ENCODE peak calls at places on chromosomes 11 and 22, in nine cellular contexts. K is adipocyte; Q is fibroblast of lung; X is osteoblast; F is Karpas-422; A is esophagus muscularis mucosa; D is neural progenitor cell; C is effector memory CD4-positive, alpha-beta T cell; T is CD8-positive, alpha-beta memory T cell. B is an unnamed sample.
A peak's percentile ranks its signal among the peaks of the same experiment; 100 is the strongest.

GRCh38 chr11:94725071-94725470 is 43.1 kb upstream of the AMOTL1 start:
- DNase-seq in K (no peak), Q (no peak), X (no peak), F (no peak), A (peak; percentile 50), D (no peak), C (no peak), T (no peak), B (no peak)

GRCh38 chr11:45765836-45766235 is 39.1 kb upstream of the SLC35C1 start:
- DNase-seq in K (no peak), Q (no peak), X (no peak), F (no peak), A (no peak), D (no peak), C (no peak), T (no peak), B (no peak)

GRCh38 chr22:22418957-22419356 is 89.6 kb downstream of the ZNF280B start:
- DNase-seq in K (no peak), Q (no peak), X (no peak), F (no peak), A (no peak), D (no peak), C (no peak), T (no peak), B (no peak)

GRCh38 chr22:49823289-49824045 is 4.2 kb downstream of the BRD1 start:
- DNase-seq in K (no peak), Q (no peak), X (peak; percentile 27), F (no peak), A (no peak), D (no peak), C (no peak), T (no peak), B (no peak)

GRCh38 chr11:130383363-130384168 is 44.8 kb downstream of the ADAMTS8 start:
- DNase-seq in K (peak; percentile 83), Q (peak; percentile 100), X (peak; percentile 77), F (no peak), A (no peak), D (no peak), C (no peak), T (no peak), B (no peak)

GRCh38 chr11:6129634-6130033 is 22.1 kb downstream of the OR56B4 start:
- DNase-seq in K (no peak), Q (no peak), X (no peak), F (no peak), A (no peak), D (no peak), C (no peak), T (no peak), B (no peak)

GRCh38 chr11:74257934-74258553 is 53.4 kb downstream of the P4HA3 start:
- DNase-seq in K (peak; percentile 57), Q (peak; percentile 61), X (peak; percentile 89), F (no peak), A (peak; percentile 91), D (no peak), C (no peak), T (no peak), B (no peak)

GRCh38 chr11:132604446-132604845 is 927.9 kb downstream of the OPCML start:
- DNase-seq in K (peak; percentile 52), Q (peak; percentile 89), X (peak; percentile 23), F (no peak), A (no peak), D (no peak), C (no peak), T (no peak), B (no peak)

GRCh38 chr11:66443602-66444001 is 5.0 kb upstream of the MRPL11 start:
- DNase-seq in K (peak; percentile 78), Q (peak; percentile 60), X (peak; percentile 95), F (peak; percentile 38), A (no peak), D (no peak), C (no peak), T (no peak), B (no peak)

GRCh38 chr11:61335355-61335710 is 2.3 kb downstream of the TKFC start:
- DNase-seq in K (no peak), Q (no peak), X (peak; percentile 86), F (peak; percentile 45), A (no peak), D (no peak), C (no peak), T (no peak), B (no peak)

GRCh38 chr11:61337706-61338268 is 4.8 kb downstream of the TKFC start:
- DNase-seq in K (no peak), Q (no peak), X (peak; percentile 23), F (no peak), A (no peak), D (no peak), C (no peak), T (no peak), B (no peak)

GRCh38 chr11:61334434-61335354 is 1.7 kb downstream of the TKFC start:
- DNase-seq in K (peak; percentile 24), Q (peak; percentile 56), X (peak; percentile 96), F (peak; percentile 41), A (no peak), D (no peak), C (no peak), T (no peak), B (no peak)

GRCh38 chr11:61333638-61334433 is 808 bp downstream of the TKFC start:
- DNase-seq in K (no peak), Q (no peak), X (peak; percentile 43), F (peak; percentile 60), A (no peak), D (no peak), C (no peak), T (no peak), B (no peak)

DNA sequence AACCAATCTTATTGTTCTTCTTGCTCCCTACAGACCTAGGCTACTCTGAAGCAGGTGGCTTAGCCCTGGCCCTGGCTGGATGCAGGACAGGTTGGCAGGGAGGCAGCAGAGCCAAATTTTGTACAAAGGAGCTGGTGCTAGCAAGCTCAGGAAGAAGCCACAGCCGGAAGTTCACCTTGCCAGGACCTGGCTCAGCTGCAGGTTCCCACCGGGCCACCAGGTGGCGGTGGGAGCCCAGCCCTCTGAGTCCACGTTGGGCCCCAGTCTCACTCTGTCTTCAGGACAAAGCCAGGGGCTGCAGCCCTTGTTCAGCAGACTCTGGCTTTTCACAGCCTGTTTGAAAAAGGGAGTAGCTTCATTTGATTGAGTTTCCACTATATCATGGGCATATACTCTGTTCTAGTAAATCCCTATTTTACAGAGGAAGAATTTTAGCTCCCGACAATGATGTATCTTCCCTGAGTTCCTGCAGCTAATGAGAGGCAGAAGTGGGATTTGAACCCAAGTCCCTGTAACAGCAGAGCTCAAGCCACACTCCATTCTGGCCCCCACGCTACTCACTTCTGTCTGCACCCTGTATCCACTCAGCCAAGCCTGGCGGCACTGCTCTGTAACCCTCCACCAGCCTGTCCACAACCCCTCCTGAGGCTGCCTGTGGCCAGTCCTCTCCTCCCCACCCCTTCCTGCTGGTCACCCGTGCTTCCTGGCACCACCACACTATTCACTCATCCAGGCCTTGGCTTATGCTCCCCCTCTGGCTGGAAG is 3.3 kb downstream of the TKFC start:
- DNase-seq in K (peak; percentile 89), Q (peak; percentile 65), X (peak; percentile 98), F (peak; percentile 95), A (peak; percentile 93), D (peak; percentile 92), C (peak; percentile 69), T (peak; percentile 86), B (peak; percentile 87)
- H3K36me3 ChIP-seq in K (no peaks in the 10 kb centered on the region), Q (peaks cover 1% of the 10 kb centered on the region), X (peaks cover 4% of the 10 kb centered on the region), F (no peaks in the 10 kb centered on the region), A (peaks cover 16% of the 10 kb centered on the region), D (no peaks in the 10 kb centered on the region), C (peaks cover 3% of the 10 kb centered on the region), T (no peaks in the 10 kb centered on the region), B (no peaks in the 10 kb centered on the region)

DNA sequence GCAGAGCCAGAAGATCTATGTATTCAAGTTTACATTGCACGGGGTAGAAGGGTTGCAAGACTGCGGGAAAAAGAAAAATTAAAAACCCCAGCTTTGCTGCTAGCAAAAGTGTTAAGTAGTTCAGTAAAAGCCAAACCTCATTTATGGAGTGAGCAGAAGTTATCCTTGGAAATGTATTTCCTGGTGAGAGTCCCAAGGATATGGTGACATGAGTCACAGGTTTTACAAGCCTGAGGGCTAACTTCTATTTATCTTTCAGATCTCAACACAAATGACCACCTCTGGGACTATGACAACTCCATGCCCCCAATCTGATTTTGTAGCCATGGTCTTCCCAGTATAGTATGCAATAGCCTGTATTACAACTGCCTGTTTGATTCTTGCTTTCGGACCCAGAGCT is 26.1 kb downstream of the ABTB2 start:
- DNase-seq in K (no peak), Q (no peak), X (peak; percentile 70), F (no peak), A (no peak), D (no peak), C (no peak), T (no peak), B (no peak)
- H3K4me1 ChIP-seq in K (peaks cover 18% of the 10 kb centered on the region), Q (no peaks in the 10 kb centered on the region), X (peaks cover 19% of the 10 kb centered on the region), F (no peaks in the 10 kb centered on the region), A (peaks cover 43% of the 10 kb centered on the region), D (no peaks in the 10 kb centered on the region), C (no peaks in the 10 kb centered on the region), T (no peaks in the 10 kb centered on the region), B (peaks cover 10% of the 10 kb centered on the region)

DNA sequence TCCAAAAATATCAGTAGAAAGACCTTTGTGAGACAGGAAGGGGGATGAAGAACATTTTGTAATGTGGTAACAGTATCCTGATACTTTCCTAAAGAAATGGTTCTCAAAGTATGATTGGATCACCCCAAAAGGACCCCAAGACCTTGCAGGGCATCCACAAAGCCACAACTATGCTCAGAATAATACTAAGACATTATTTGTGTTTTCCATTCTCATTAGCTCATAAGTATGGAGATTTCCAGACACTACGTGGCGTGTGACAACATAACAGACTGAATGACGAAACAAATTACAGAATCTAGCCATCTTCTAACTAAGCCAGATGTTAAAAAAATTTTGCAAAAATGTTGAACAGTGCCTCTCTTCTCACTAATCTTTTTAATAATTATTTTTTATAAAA is 24.9 kb downstream of the CHEK2 start:
- DNase-seq in K (peak; percentile 34), Q (peak; percentile 45), X (peak; percentile 45), F (no peak), A (no peak), D (no peak), C (no peak), T (no peak), B (no peak)
- H3K36me3 ChIP-seq in K (no peaks in the 10 kb centered on the region), Q (peaks cover 3% of the 10 kb centered on the region), X (no peaks in the 10 kb centered on the region), F (peaks cover 45% of the 10 kb centered on the region), A (no peaks in the 10 kb centered on the region), D (peaks cover 8% of the 10 kb centered on the region), C (no peaks in the 10 kb centered on the region), T (no peaks in the 10 kb centered on the region), B (no peaks in the 10 kb centered on the region)

GRCh38 chr22:42697542-42698013 is 23.1 kb downstream of the A4GALT start:
- DNase-seq in K (peak; percentile 49), Q (peak; percentile 84), X (peak; percentile 98), F (no peak), A (no peak), D (no peak), C (no peak), T (no peak), B (no peak)
- H3K4me1 ChIP-seq in K (peaks cover 44% of the 10 kb centered on the region), Q (peaks cover 8% of the 10 kb centered on the region), X (peaks cover 17% of the 10 kb centered on the region), F (peaks cover 9% of the 10 kb centered on the region), A (peaks cover 90% of the 10 kb centered on the region), D (no peaks in the 10 kb centered on the region), C (no peaks in the 10 kb centered on the region), T (no peaks in the 10 kb centered on the region), B (peaks cover 14% of the 10 kb centered on the region)

B was measured in upper lobe of right lung.